ENCODE peak calls at places on chromosome 10, in nine cellular contexts. Y is cardiac fibroblast; L is stimulated activated CD8-positive, alpha-beta memory T cell treated with anti-CD3 and anti-CD28 coated beads, Interleukin-4, amount 100 ng/mL, for 48 hours; Z is BJ; G is ureter; T is LoVo; C is bronchial epithelial cell; V is iPS-NIHi11; P is glutamatergic neuron. Q is an unnamed sample.
A peak's percentile ranks its signal among the peaks of the same experiment; 100 is the strongest.

GRCh38 chr10:119680668-119681070 is 29.5 kb downstream of the BAG3 start:
- DNase-seq in Y (peak; percentile 36), L (no peak), Z (no peak), G (no peak), T (no peak), C (peak; percentile 99), V (no peak), P (no peak), Q (no peak)

GRCh38 chr10:113947138-113948011 is 92.9 kb downstream of the NHLRC2 start:
- DNase-seq in Y (peak; percentile 2), L (no peak), Z (no peak), G (no peak), T (peak; percentile 75), C (no peak), V (no peak), P (peak; percentile 22), Q (no peak)

GRCh38 chr10:5292196-5292735 is 72.5 kb upstream of the UCN3 start:
- DNase-seq in Y (peak; percentile 33), L (no peak), Z (no peak), G (no peak), T (peak; percentile 12), C (peak; percentile 35), V (no peak), P (no peak), Q (no peak)

GRCh38 chr10:58258977-58259692 is 8.6 kb downstream of the IPMK start:
- DNase-seq in Y (no peak), L (no peak), Z (no peak), G (no peak), T (no peak), C (no peak), V (no peak), P (no peak), Q (no peak)

GRCh38 chr10:128068398-128069285 is 57.6 kb downstream of the MKI67 start:
- DNase-seq in Y (no peak), L (no peak), Z (no peak), G (no peak), T (no peak), C (no peak), V (no peak), P (peak; percentile 10), Q (no peak)

GRCh38 chr10:99733366-99733765 is 1.3 kb downstream of the CUTC start:
- DNase-seq in Y (no peak), L (no peak), Z (no peak), G (no peak), T (no peak), C (peak; percentile 8), V (no peak), P (no peak), Q (no peak)

GRCh38 chr10:71396714-71397339 is at the start of gene CDH23:
- DNase-seq in Y (no peak), L (no peak), Z (no peak), G (peak; percentile 61), T (no peak), C (no peak), V (peak; percentile 83), P (peak; percentile 61), Q (no peak)

GRCh38 chr10:93080350-93081046 is 6.8 kb downstream of the CYP26A1 start:
- DNase-seq in Y (peak; percentile 59), L (peak; percentile 73), Z (no peak), G (peak; percentile 61), T (peak; percentile 54), C (peak; percentile 13), V (peak; percentile 85), P (peak; percentile 68), Q (no peak)

Q was measured in AG04449.